ENCODE peak calls at places on chromosomes 12 and 14, in seven cellular contexts. W is cardiac muscle cell, L is left ventricle myocardium inferior, B is tibial artery, Q is fibroblast of mammary gland, Y is AG04449, T is mucosa of descending colon. I is an unnamed sample.

GRCh38 chr12:42442328-42442759 is 116.4 kb downstream of the PPHLN1 start:
- DNase-seq in T (no peak), W (no peak), L (no peak), Y (no peak), B (no peak), Q (no peak), I (no peak)

GRCh38 chr12:113242018-113242418 is 20.8 kb downstream of the TPCN1 start:
- DNase-seq in L (no peak), Q (peak), B (no peak), T (peak), Y (no peak), W (no peak), I (no peak)

GRCh38 chr14:22318951-22319350 is 270.1 kb downstream of the DAD1 start:
- DNase-seq in B (no peak), L (no peak), Y (no peak), T (no peak), Q (no peak), W (no peak), I (no peak)

GRCh38 chr12:94813314-94813713 is 163.0 kb upstream of the TMCC3 start:
- DNase-seq in Q (no peak), L (no peak), T (no peak), B (no peak), W (no peak), Y (no peak), I (no peak)

GRCh38 chr12:57674691-57675090 is 19.2 kb upstream of the OS9 start:
- DNase-seq in Q (no peak), W (no peak), T (no peak), B (no peak), Y (no peak), L (no peak), I (no peak)

GRCh38 chr12:74415633-74416032 is 122.0 kb upstream of the ATXN7L3B start:
- DNase-seq in T (peak), Y (no peak), W (peak), Q (peak), L (no peak), B (no peak), I (peak)

GRCh38 chr14:59507752-59508103 is 23.4 kb downstream of the JKAMP start:
- DNase-seq in B (no peak), W (no peak), T (no peak), L (no peak), Y (no peak), Q (no peak), I (no peak)

GRCh38 chr14:72559227-72559626 is 334.7 kb downstream of the DPF3 start:
- DNase-seq in W (no peak), Y (no peak), L (no peak), B (no peak), T (no peak), Q (peak), I (no peak)

GRCh38 chr12:79375050-79375449 is 315.7 kb downstream of the PAWR start:
- DNase-seq in T (no peak), Q (no peak), Y (no peak), W (no peak), B (no peak), L (no peak), I (no peak)

GRCh38 chr14:54322668-54323380 is 74.0 kb upstream of the CDKN3 start:
- DNase-seq in L (peak), B (no peak), T (no peak), Q (no peak), Y (no peak), W (no peak), I (no peak)

GRCh38 chr14:58077621-58078020 is 74.4 kb downstream of the ARMH4 start:
- DNase-seq in T (no peak), L (no peak), Q (peak), W (no peak), B (no peak), Y (no peak), I (peak)

GRCh38 chr12:50402270-50403000 is 1.8 kb downstream of the LARP4 start:
- DNase-seq in T (no peak), B (no peak), Y (no peak), W (no peak), L (no peak), Q (no peak), I (no peak)

GRCh38 chr14:53147208-53147607 is 5.9 kb downstream of the DDHD1 start:
- DNase-seq in Q (no peak), B (no peak), L (no peak), W (no peak), Y (no peak), T (no peak), I (no peak)

GRCh38 chr14:53149656-53150319 is 3.3 kb downstream of the DDHD1 start:
- DNase-seq in W (no peak), L (no peak), B (no peak), Q (no peak), T (no peak), Y (no peak), I (no peak)

GRCh38 chr14:53147893-53148292 is 5.2 kb downstream of the DDHD1 start:
- DNase-seq in Q (no peak), Y (no peak), B (no peak), T (no peak), W (no peak), L (no peak), I (no peak)

GRCh38 chr14:53146739-53147138 is 6.4 kb downstream of the DDHD1 start:
- DNase-seq in L (no peak), T (no peak), W (no peak), B (no peak), Q (no peak), Y (no peak), I (peak)

GRCh38 chr14:53148612-53149202 is 4.4 kb downstream of the DDHD1 start:
- DNase-seq in L (no peak), W (no peak), B (no peak), Y (no peak), Q (peak), T (no peak), I (no peak)
- H3K4me3 ChIP-seq in L (no peak), W (no peak), B (no peak), Y (no peak), Q (no peak), T (no peak), I (no peak)

GRCh38 chr12:26719852-26720251 is 113.1 kb downstream of the ITPR2 start:
- DNase-seq in T (no peak), Q (no peak), B (no peak), W (no peak), L (no peak), Y (no peak), I (no peak)
- TF ChIP-seq CTCF in T (no peak), Q (peak), B (no peak), W (peak), L (no peak), Y (no peak), I (peak)

GRCh38 chr12:8949525-8950286 is at the start of gene M6PR:
- DNase-seq in L (peak), B (peak), Y (peak), W (peak), Q (peak), T (peak), I (peak)

GRCh38 chr12:8948711-8949524 is 527 bp downstream of the M6PR start:
- DNase-seq in B (no peak), W (peak), L (no peak), Y (no peak), T (peak), Q (peak), I (peak)

GRCh38 chr12:8946733-8947132 is 2.7 kb downstream of the M6PR start:
- DNase-seq in T (no peak), Q (no peak), L (no peak), W (no peak), B (no peak), Y (no peak), I (no peak)

GRCh38 chr12:8950287-8950574 is 786 bp upstream of the M6PR start:
- DNase-seq in Y (no peak), L (no peak), Q (no peak), B (no peak), T (no peak), W (no peak), I (no peak)

DNA sequence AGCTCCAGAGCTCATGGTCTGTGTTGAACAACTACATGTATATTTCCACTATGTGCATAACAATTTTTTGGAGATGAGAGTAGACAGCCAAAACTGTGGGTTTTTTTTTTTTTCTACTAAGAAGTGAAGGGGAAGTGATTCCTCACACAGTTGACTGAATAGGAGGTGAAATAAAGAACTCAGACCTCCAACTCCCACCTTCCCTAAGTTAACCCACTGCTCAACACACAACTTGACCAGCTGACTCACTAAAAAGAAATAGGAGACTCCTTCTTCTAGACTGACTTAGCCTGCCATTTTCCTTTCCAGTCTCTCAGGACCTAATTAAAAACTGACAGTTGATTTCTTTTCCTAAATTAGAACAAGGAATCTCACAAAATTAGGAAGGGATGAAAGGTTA is 1.7 kb downstream of the M6PR start:
- DNase-seq in Y (no peak), B (no peak), Q (no peak), L (no peak), W (no peak), T (no peak), I (no peak)
- H3K4me3 ChIP-seq in Y (no peak), B (no peak), Q (peak), L (peak), W (no peak), T (no peak), I (no peak)

DNA sequence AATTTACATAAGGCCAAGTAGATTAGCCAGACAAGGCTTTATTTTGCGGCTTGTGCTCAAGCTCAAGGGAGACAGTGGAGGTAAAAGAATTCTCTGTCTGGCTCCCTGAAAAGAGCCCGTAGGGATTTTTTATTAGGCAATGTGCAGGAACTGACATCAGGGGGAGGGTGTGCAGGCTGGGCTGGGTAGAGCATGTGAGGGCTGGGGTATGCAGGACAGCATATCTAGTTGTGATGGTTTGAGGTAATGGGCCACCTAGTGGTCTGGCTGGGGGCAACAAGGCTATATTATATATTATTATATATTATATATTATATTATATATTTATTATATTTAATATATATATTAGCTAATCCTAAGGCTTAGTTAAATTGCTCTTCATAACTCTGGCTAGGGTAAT is 102.1 kb downstream of the TMEM117 start:
- DNase-seq in B (no peak), T (no peak), L (no peak), Y (no peak), W (peak), Q (peak), I (peak)
- TF ChIP-seq CTCF in B (no peak), T (no peak), L (no peak), Y (no peak), W (peak), Q (peak), I (peak)

DNA sequence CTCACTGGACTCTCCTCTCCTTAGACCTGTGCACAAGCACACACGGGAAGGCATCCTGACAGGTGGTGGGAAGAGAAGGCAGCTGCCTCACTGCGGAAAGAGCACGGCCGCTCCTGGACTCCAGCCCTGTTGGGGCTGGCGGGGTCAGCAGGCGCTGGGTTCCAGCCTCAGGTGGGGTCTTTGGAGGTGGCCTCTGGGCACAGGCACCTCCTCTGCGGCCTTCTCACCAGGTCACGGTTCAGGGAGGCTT is 647 bp upstream of the MTA1 start:
- DNase-seq in B (no peak), W (no peak), Q (no peak), Y (no peak), L (no peak), T (no peak), I (no peak)
- H3K4me3 ChIP-seq in B (peak), W (peak), Q (peak), Y (peak), L (peak), T (peak), I (peak)

GRCh38 chr14:68790656-68791077 is 2.2 kb downstream of the ZFP36L1 start:
- DNase-seq in L (no peak), Y (no peak), T (peak), Q (no peak), W (no peak), B (peak), I (no peak)

GRCh38 chr14:68788275-68789001 is 4.4 kb downstream of the ZFP36L1 start:
- DNase-seq in Y (no peak), T (no peak), B (no peak), L (no peak), Q (no peak), W (no peak), I (no peak)

GRCh38 chr14:68789002-68789797 is 3.7 kb downstream of the ZFP36L1 start:
- DNase-seq in Q (peak), Y (no peak), B (peak), W (peak), T (peak), L (peak), I (peak)

GRCh38 chr14:68791078-68791983 is 1.5 kb downstream of the ZFP36L1 start:
- DNase-seq in Y (no peak), W (no peak), Q (no peak), L (no peak), T (peak), B (no peak), I (peak)

DNA sequence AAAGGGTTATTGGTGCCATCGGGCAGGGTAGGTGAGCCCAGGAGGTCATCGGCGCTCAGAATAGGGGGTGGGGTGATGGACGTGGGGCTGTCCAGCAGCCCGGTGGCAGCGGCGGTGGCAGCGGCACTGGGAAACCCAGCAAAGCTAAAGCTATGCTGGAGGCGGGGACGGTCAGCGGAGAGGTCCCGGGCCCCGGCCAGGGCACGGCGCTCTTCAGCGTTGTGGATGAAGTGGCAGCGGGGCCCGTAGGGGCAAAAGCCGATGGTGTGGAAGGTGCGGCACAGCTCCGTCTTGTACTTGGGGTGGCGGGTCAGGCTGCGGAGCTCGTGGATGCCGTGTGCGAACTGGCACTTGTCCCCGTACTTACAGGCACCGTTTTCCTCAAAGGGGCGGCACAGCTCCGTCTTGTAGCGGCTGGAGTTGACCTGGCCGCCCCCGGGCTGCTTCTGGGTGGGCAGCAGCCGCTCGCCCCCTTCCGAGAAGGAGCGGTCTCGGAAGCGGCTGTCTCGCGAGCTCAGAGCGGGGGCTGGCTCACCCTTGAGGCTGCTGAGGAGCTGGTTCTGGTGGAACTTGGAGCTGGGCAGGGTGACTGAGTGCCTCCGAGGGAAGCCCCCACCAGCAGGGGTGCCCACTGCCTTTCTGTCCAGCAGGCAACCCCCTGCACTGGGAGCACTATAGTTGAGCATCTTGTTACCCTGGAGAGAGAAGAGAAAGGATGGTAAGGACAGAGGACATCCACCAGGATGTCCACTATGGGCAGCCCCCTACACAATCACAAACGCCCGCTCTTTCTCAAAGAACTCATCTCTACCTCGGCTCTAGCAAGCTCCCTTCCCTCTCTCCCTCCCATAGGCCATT is 2.8 kb downstream of the ZFP36L1 start:
- DNase-seq in W (no peak), Q (no peak), B (peak), L (no peak), T (no peak), Y (no peak), I (peak)
- TF ChIP-seq CTCF in W (no peak), Q (no peak), B (peak), L (no peak), T (no peak), Y (no peak), I (no peak)

GRCh38 chr12:2891240-2892053 is 756 bp downstream of the TULP3 start:
- DNase-seq in T (peak), Q (peak), Y (no peak), W (peak), L (peak), B (peak), I (peak)

GRCh38 chr12:2892246-2892645 is 1.6 kb downstream of the TULP3 start:
- DNase-seq in L (no peak), Q (peak), T (no peak), Y (no peak), B (peak), W (no peak), I (peak)

GRCh38 chr12:2894961-2895360 is 4.3 kb downstream of the TULP3 start:
- DNase-seq in Q (no peak), T (no peak), W (no peak), L (no peak), Y (no peak), B (no peak), I (peak)

GRCh38 chr12:2890388-2891239 is at the start of gene TULP3:
- DNase-seq in B (peak), L (peak), W (peak), Y (peak), Q (peak), T (peak), I (peak)

DNA sequence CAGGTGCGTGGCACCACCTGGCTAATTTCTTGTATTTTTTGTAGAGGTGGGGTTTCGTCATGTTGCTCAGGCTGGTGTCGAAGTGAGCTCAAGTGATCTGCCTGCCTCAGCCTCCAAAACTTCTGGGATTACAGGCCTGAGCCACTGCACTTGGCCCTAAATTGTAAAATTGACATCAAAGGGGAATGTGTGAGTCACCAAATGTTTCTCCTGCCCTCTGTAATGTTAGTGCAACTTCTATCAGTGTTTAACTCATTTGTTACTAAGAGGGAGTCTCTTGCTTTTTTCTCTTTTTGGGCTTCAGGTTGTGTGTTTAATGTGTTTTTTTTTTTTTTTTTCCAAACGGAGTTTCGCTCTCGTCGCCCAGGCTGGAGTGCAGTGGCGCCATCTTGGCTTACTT is 2.3 kb downstream of the TULP3 start:
- DNase-seq in W (no peak), T (no peak), Y (peak), L (no peak), Q (peak), B (peak), I (peak)
- H3K4me3 ChIP-seq in W (no peak), T (no peak), Y (peak), L (peak), Q (peak), B (no peak), I (peak)

GRCh38 chr12:47799357-47799955 is 20.2 kb downstream of the HDAC7 start:
- DNase-seq in L (peak), T (no peak), W (no peak), B (peak), Q (no peak), Y (no peak), I (no peak)

GRCh38 chr12:47798481-47798948 is 21.2 kb downstream of the HDAC7 start:
- DNase-seq in W (no peak), Y (no peak), L (no peak), T (no peak), Q (no peak), B (no peak), I (no peak)

GRCh38 chr12:47795814-47796411 is 22.9 kb downstream of the SLC48A1 start:
- DNase-seq in T (no peak), Q (no peak), W (no peak), B (no peak), L (no peak), Y (no peak), I (no peak)

GRCh38 chr12:47795121-47795813 is 22.2 kb downstream of the SLC48A1 start:
- DNase-seq in Q (no peak), B (no peak), Y (no peak), W (no peak), L (no peak), T (no peak), I (no peak)

DNA sequence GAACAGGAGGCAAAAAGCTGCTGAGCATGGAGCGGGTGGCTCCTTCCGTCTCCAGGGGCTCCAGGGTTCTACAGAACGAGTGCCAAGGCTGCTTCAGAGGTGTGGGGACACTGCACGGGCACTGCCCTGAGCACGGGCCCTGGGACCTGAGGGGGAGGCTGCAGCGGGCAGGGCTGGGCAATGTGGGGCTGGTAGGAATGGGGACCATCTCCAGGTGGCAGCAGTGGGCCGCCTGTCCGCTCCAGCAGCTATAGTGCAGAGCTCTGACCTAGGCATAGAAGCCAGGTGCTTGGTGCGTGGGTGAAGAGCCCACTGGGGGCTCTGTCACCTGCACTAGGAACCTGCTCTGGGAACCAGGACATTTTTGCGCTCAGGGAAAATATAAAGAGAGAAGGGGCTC is 22.3 kb downstream of the HDAC7 start:
- DNase-seq in Q (no peak), Y (no peak), B (no peak), T (peak), W (peak), L (no peak), I (no peak)
- TF ChIP-seq CTCF in Q (peak), Y (peak), B (no peak), T (no peak), W (peak), L (peak), I (peak)

I was measured in fibroblast of villous mesenchyme.